ENCODE peak calls at places on chromosomes 13 and 19, in nine cellular contexts. One of them, this sample, is unnamed.

GRCh38 chr19:4075373-4075772 is 8.7 kb upstream of the ZBTB7A start:
- DNase-seq in upper lobe of left lung: peak
- DNase-seq in GM12892: no peak
- DNase-seq in HCT116: no peak
- DNase-seq in spleen: no peak
- DNase-seq in sigmoid colon: no peak
- DNase-seq in GM23338: no peak
- DNase-seq in HL-60: no peak
- DNase-seq in stomach: no peak
- DNase-seq in this sample: no peak

GRCh38 chr19:45757696-45758095 is 11.4 kb downstream of the SIX5 start:
- DNase-seq in sigmoid colon: no peak
- DNase-seq in HCT116: no peak
- DNase-seq in HL-60: no peak
- DNase-seq in GM23338: no peak
- DNase-seq in upper lobe of left lung: no peak
- DNase-seq in GM12892: no peak
- DNase-seq in spleen: no peak
- DNase-seq in stomach: no peak
- DNase-seq in this sample: no peak

GRCh38 chr19:17159466-17160393 is 55.4 kb upstream of the USE1 start:
- DNase-seq in sigmoid colon: no peak
- DNase-seq in HCT116: no peak
- DNase-seq in upper lobe of left lung: no peak
- DNase-seq in stomach: no peak
- DNase-seq in GM12892: no peak
- DNase-seq in GM23338: peak
- DNase-seq in spleen: no peak
- DNase-seq in HL-60: no peak
- DNase-seq in this sample: no peak

GRCh38 chr13:101307181-101307701 is 109.1 kb downstream of the NALCN start:
- DNase-seq in HL-60: no peak
- DNase-seq in HCT116: no peak
- DNase-seq in GM23338: no peak
- DNase-seq in upper lobe of left lung: no peak
- DNase-seq in sigmoid colon: no peak
- DNase-seq in GM12892: no peak
- DNase-seq in spleen: no peak
- DNase-seq in stomach: no peak
- DNase-seq in this sample: no peak

GRCh38 chr19:44796701-44797115 is 12.2 kb upstream of the BCAM start:
- DNase-seq in GM12892: no peak
- DNase-seq in GM23338: peak
- DNase-seq in sigmoid colon: no peak
- DNase-seq in HCT116: no peak
- DNase-seq in stomach: peak
- DNase-seq in HL-60: no peak
- DNase-seq in spleen: no peak
- DNase-seq in upper lobe of left lung: no peak
- DNase-seq in this sample: no peak

GRCh38 chr13:80452279-80452678 is 111.4 kb upstream of the SPRY2 start:
- DNase-seq in HL-60: no peak
- DNase-seq in spleen: no peak
- DNase-seq in sigmoid colon: no peak
- DNase-seq in upper lobe of left lung: no peak
- DNase-seq in HCT116: no peak
- DNase-seq in GM12892: no peak
- DNase-seq in GM23338: no peak
- DNase-seq in stomach: no peak
- DNase-seq in this sample: no peak

GRCh38 chr19:55041627-55042343 is 3.7 kb upstream of the GP6 start:
- DNase-seq in HL-60: no peak
- DNase-seq in upper lobe of left lung: no peak
- DNase-seq in HCT116: no peak
- DNase-seq in spleen: no peak
- DNase-seq in GM23338: no peak
- DNase-seq in GM12892: no peak
- DNase-seq in sigmoid colon: no peak
- DNase-seq in stomach: no peak
- DNase-seq in this sample: no peak

GRCh38 chr13:84500016-84500415 is 617.7 kb upstream of the SLITRK1 start:
- DNase-seq in sigmoid colon: no peak
- DNase-seq in GM12892: no peak
- DNase-seq in stomach: no peak
- DNase-seq in upper lobe of left lung: no peak
- DNase-seq in HL-60: no peak
- DNase-seq in spleen: no peak
- DNase-seq in HCT116: no peak
- DNase-seq in GM23338: no peak
- DNase-seq in this sample: no peak

DNA sequence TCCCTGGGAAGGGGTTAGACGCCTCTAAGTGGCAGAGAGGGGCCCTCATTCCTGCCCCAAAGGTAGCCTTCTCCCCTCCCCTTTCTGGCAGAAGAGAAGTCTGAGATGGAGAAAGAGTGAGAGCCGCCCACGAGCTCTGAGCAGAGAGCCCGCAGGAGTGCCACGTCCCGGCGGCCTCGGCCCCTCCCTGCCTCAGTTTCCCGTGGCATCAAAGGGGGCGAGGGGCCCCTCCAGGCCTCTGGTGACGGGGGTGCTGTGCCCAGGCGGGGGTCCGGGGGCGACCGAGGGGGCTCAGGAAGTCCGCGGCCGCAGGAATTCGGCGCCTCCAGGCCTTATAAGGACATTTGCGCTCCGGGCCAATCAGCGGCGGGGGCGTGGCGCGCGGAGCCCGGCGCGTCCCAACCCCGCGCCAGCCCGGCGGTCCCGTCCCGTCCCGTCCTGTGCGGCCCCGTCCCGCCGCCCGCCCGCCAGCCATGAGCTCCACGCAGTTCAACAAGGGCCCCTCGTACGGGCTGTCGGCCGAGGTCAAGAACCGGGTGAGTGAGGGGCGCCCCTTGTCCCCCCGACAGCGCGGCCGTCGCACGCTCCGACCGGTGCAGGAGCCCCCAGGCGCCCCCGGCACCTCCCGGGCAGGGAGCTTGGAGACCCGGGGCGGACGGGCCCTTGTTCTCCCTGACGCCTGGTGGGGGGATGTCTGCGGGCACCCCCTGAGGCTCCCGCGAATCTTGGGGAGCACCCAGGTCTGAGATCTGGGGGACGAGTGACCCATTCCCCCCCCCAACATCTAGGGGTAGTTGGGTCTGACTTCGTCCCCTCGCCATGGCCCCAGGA is at the start of gene CNN2:
- DNase-seq in GM12892: peak
- DNase-seq in upper lobe of left lung: peak
- DNase-seq in spleen: peak
- DNase-seq in sigmoid colon: peak
- DNase-seq in HL-60: peak
- DNase-seq in GM23338: peak
- DNase-seq in HCT116: no peak
- DNase-seq in stomach: peak
- DNase-seq in this sample: peak
- TF ChIP-seq POLR2AphosphoS5 in GM12892: no peak
- TF ChIP-seq POLR2AphosphoS5 in upper lobe of left lung: peak
- TF ChIP-seq POLR2AphosphoS5 in spleen: peak
- TF ChIP-seq POLR2AphosphoS5 in sigmoid colon: peak
- TF ChIP-seq POLR2AphosphoS5 in HL-60: no peak
- TF ChIP-seq POLR2AphosphoS5 in GM23338: peak
- TF ChIP-seq POLR2AphosphoS5 in HCT116: peak
- TF ChIP-seq POLR2AphosphoS5 in stomach: peak
- TF ChIP-seq POLR2AphosphoS5 in this sample: peak

GRCh38 chr19:8239528-8240273 is 30.5 kb downstream of the CERS4 start:
- DNase-seq in HCT116: no peak
- DNase-seq in upper lobe of left lung: no peak
- DNase-seq in spleen: no peak
- DNase-seq in HL-60: no peak
- DNase-seq in GM12892: no peak
- DNase-seq in stomach: no peak
- DNase-seq in GM23338: no peak
- DNase-seq in sigmoid colon: no peak
- DNase-seq in this sample: no peak

GRCh38 chr19:8241646-8242045 is 32.5 kb downstream of the CERS4 start:
- DNase-seq in HL-60: no peak
- DNase-seq in GM23338: no peak
- DNase-seq in upper lobe of left lung: no peak
- DNase-seq in GM12892: no peak
- DNase-seq in spleen: no peak
- DNase-seq in sigmoid colon: no peak
- DNase-seq in stomach: no peak
- DNase-seq in HCT116: no peak
- DNase-seq in this sample: no peak

GRCh38 chr19:8242212-8242821 is 33.1 kb downstream of the CERS4 start:
- DNase-seq in stomach: no peak
- DNase-seq in upper lobe of left lung: no peak
- DNase-seq in GM12892: no peak
- DNase-seq in spleen: no peak
- DNase-seq in GM23338: no peak
- DNase-seq in sigmoid colon: no peak
- DNase-seq in HCT116: no peak
- DNase-seq in HL-60: peak
- DNase-seq in this sample: no peak

GRCh38 chr19:8238251-8238650 is 29.1 kb downstream of the CERS4 start:
- DNase-seq in HCT116: no peak
- DNase-seq in GM23338: no peak
- DNase-seq in upper lobe of left lung: no peak
- DNase-seq in spleen: no peak
- DNase-seq in HL-60: no peak
- DNase-seq in sigmoid colon: no peak
- DNase-seq in stomach: no peak
- DNase-seq in GM12892: no peak
- DNase-seq in this sample: no peak

DNA sequence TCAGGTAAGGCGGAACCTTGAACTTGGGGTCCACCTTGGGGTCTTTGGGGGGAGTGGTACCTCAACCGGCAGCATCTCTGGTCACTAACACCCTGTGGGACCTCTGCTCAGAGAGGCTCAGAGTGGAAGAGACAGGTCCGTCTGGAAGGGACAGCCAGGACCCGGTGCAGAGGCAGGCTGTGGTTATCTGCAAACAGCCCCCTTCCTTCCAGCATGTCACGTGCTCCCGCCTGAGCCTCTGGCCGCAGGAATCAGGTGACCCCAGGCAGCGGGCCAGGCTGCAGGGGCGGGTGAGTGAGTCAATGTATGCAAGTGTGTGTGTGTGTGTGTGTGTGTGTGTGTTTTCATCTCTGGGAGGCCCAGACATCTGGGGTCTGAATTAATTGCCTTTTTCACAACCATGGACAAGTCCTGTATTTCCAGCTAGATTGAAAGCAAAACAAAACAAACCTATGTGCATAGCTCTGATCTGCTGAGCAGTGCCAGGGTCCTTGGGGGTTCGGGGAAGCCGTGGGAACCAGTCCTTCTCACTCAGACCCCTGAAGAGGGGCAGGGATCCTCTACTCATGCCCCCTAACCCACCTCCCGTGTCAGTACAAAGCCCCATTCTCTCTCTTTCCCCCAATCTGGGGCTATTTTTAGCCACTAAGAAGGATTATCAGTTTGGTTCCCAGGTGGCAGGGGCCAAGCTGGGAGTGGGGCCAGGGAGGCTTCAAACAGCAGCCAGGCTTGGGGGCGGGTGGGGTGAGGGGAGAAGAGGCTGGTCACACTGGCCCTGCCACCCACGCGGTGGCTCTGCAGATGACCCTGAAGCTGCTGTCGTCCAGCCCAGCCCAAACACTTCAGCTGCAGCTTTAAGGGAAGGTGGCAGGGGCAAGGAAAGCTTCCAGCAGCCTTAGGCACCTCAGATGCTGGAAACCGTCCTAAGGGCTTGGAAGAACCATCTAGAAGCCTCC is 31.4 kb downstream of the CERS4 start:
- DNase-seq in HL-60: peak
- DNase-seq in upper lobe of left lung: peak
- DNase-seq in spleen: peak
- DNase-seq in GM23338: peak
- DNase-seq in stomach: peak
- DNase-seq in sigmoid colon: peak
- DNase-seq in GM12892: peak
- DNase-seq in HCT116: peak
- DNase-seq in this sample: peak
- TF ChIP-seq POLR2AphosphoS5 in HL-60: no peak
- TF ChIP-seq POLR2AphosphoS5 in upper lobe of left lung: no peak
- TF ChIP-seq POLR2AphosphoS5 in spleen: peak
- TF ChIP-seq POLR2AphosphoS5 in GM23338: peak
- TF ChIP-seq POLR2AphosphoS5 in stomach: peak
- TF ChIP-seq POLR2AphosphoS5 in sigmoid colon: peak
- TF ChIP-seq POLR2AphosphoS5 in GM12892: no peak
- TF ChIP-seq POLR2AphosphoS5 in HCT116: no peak
- TF ChIP-seq POLR2AphosphoS5 in this sample: no peak

DNA sequence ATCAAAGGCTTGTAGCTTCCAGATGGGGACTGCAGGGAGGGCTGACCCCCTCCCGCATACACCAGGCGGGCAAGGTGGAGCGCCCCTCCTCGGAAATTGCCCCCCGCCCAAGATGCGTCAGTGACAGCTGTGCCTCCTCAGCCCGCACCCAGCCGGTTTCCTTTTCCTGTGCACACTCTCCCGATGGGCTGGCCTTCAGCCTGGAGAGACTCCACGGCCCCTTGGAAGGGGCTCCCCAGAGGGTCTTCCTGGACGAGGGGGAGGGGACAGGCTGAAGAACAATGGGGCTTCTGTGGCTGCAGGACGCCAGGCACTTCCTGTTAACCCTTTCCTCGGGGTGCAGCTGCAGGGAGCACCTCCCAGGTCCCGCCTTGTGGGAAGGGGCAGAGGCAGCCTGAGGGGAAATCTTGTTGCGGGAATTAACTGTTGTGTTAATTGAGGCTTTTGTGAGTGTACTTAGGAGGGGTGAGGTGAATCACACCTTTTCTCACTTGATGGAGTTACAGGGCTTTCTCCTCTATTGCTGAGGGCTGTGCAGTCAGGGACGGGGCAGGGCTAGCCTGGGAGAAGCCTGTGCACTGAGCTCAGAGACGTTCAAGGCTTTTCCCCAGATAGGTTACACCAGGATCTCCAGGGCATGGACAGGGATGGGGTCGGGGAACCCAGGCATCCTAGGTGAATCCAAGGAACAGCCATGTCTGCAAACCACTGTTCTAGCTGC is 14.3 kb downstream of the IER2 start:
- DNase-seq in spleen: peak
- DNase-seq in stomach: peak
- DNase-seq in sigmoid colon: peak
- DNase-seq in GM23338: peak
- DNase-seq in HL-60: peak
- DNase-seq in upper lobe of left lung: peak
- DNase-seq in HCT116: no peak
- DNase-seq in GM12892: no peak
- DNase-seq in this sample: peak
- TF ChIP-seq POLR2AphosphoS5 in spleen: peak
- TF ChIP-seq POLR2AphosphoS5 in stomach: no peak
- TF ChIP-seq POLR2AphosphoS5 in sigmoid colon: no peak
- TF ChIP-seq POLR2AphosphoS5 in GM23338: no peak
- TF ChIP-seq POLR2AphosphoS5 in HL-60: no peak
- TF ChIP-seq POLR2AphosphoS5 in upper lobe of left lung: peak
- TF ChIP-seq POLR2AphosphoS5 in HCT116: no peak
- TF ChIP-seq POLR2AphosphoS5 in GM12892: no peak
- TF ChIP-seq POLR2AphosphoS5 in this sample: peak

GRCh38 chr19:7522072-7522922 is at the start of gene MCOLN1:
- DNase-seq in GM23338: peak
- DNase-seq in upper lobe of left lung: peak
- DNase-seq in spleen: peak
- DNase-seq in HL-60: peak
- DNase-seq in sigmoid colon: peak
- DNase-seq in stomach: peak
- DNase-seq in HCT116: peak
- DNase-seq in GM12892: peak
- DNase-seq in this sample: peak
- TF ChIP-seq POLR2AphosphoS5 in GM23338: peak
- TF ChIP-seq POLR2AphosphoS5 in upper lobe of left lung: peak
- TF ChIP-seq POLR2AphosphoS5 in spleen: peak
- TF ChIP-seq POLR2AphosphoS5 in HL-60: peak
- TF ChIP-seq POLR2AphosphoS5 in sigmoid colon: peak
- TF ChIP-seq POLR2AphosphoS5 in stomach: peak
- TF ChIP-seq POLR2AphosphoS5 in HCT116: peak
- TF ChIP-seq POLR2AphosphoS5 in GM12892: no peak
- TF ChIP-seq POLR2AphosphoS5 in this sample: peak